ENCODE peak calls at places on chromosome 9, in ten cellular contexts. U is GM23338, D is osteoblast, V is neural progenitor cell, N is HepG2, L is DND-41, Y is A549, Z is PC-3, M is cardiac muscle cell, E is BE2C. T is an unnamed sample.

GRCh38 chr9:109474170-109474569 is 23.9 kb downstream of the PTPN3 start:
- DNase-seq in N (no peak), L (no peak), E (no peak), U (no peak), Z (no peak), D (no peak), Y (no peak), M (no peak), V (no peak), T (no peak)

GRCh38 chr9:72828281-72828731 is 124.5 kb downstream of the ALDH1A1 start:
- DNase-seq in V (peak; percentile 13), Z (peak; percentile 23), U (no peak), L (no peak), N (peak; percentile 90), E (no peak), Y (peak; percentile 44), D (no peak), M (no peak), T (no peak)

GRCh38 chr9:73050887-73051550 is 98.2 kb upstream of the ALDH1A1 start:
- DNase-seq in N (peak; percentile 59), V (peak; percentile 58), M (peak; percentile 3), Z (no peak), Y (peak; percentile 33), U (peak; percentile 59), L (no peak), D (no peak), E (no peak), T (no peak)

GRCh38 chr9:12988259-12988658 is 213.4 kb downstream of the LURAP1L start:
- DNase-seq in Y (no peak), U (no peak), E (no peak), M (no peak), L (no peak), D (no peak), N (no peak), Z (no peak), V (no peak), T (no peak)

GRCh38 chr9:117487555-117488175 is 72.8 kb upstream of the ASTN2 start:
- DNase-seq in L (peak; percentile 72), Z (peak; percentile 40), U (peak; percentile 90), E (peak; percentile 87), Y (peak; percentile 44), V (peak; percentile 88), D (peak; percentile 83), N (peak; percentile 72), M (peak; percentile 84), T (peak; percentile 44)

GRCh38 chr9:17484906-17485305 is 94.0 kb upstream of the SH3GL2 start:
- DNase-seq in V (no peak), Z (no peak), D (no peak), L (no peak), M (no peak), N (no peak), Y (no peak), E (no peak), U (no peak), T (no peak)

GRCh38 chr9:135718616-135719015 is 16.6 kb downstream of the KCNT1 start:
- DNase-seq in Z (peak; percentile 43), Y (peak; percentile 35), V (no peak), D (peak; percentile 99), E (peak; percentile 93), U (no peak), M (no peak), N (peak; percentile 40), L (peak; percentile 18), T (no peak)

GRCh38 chr9:91809581-91810285 is 140.3 kb downstream of the ROR2 start:
- DNase-seq in V (no peak), L (no peak), Z (peak; percentile 4), U (no peak), M (no peak), D (peak; percentile 96), N (no peak), Y (no peak), E (no peak), T (no peak)

GRCh38 chr9:134329886-134330285 is 3.6 kb downstream of the RXRA start:
- DNase-seq in V (no peak), L (no peak), D (peak; percentile 93), Y (no peak), Z (no peak), U (no peak), M (no peak), N (no peak), E (no peak), T (no peak)

GRCh38 chr9:134328841-134329575 is 2.8 kb downstream of the RXRA start:
- DNase-seq in Y (no peak), Z (no peak), D (peak; percentile 97), U (no peak), L (no peak), V (peak; percentile 58), M (peak; percentile 41), E (no peak), N (peak; percentile 73), T (peak; percentile 67)

GRCh38 chr9:134328341-134328840 is 2.1 kb downstream of the RXRA start:
- DNase-seq in L (no peak), M (peak; percentile 38), Z (no peak), E (no peak), N (peak; percentile 89), U (no peak), Y (no peak), D (peak; percentile 96), V (peak; percentile 93), T (no peak)

GRCh38 chr9:134330590-134330989 is 4.3 kb downstream of the RXRA start:
- DNase-seq in N (no peak), Y (no peak), Z (no peak), D (no peak), V (no peak), E (no peak), U (no peak), L (no peak), M (no peak), T (no peak)

DNA sequence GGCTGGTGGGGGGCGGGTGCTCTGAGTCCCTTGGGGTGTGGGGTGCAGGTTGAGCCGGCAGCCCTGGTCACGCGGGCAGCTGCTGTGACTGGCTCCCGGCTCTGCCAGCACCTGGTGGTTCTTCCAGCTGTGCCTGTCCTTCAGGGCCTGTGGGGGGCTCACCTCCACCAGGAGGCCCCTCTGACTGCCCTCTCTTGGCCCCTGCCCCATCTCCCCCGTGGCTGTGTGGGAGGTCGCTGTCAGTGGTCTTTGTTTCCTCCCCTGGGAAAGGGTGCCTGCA is 3.3 kb downstream of the RXRA start:
- DNase-seq in E (no peak), M (no peak), V (no peak), Z (no peak), N (no peak), Y (no peak), D (peak; percentile 90), L (no peak), U (no peak), T (no peak)
- H3K4me3 ChIP-seq in E (no peak overlapping the region), M (no peak overlapping the region), V (no peak overlapping the region), Z (no peak overlapping the region), N (peak overlapping the region; percentile 69), Y (no peak overlapping the region), D (peak overlapping the region; percentile 84), L (no peak overlapping the region), U (no peak overlapping the region), T (peak overlapping the region; percentile 74)

GRCh38 chr9:136882109-136882946 is 4.0 kb upstream of the TRAF2 start:
- DNase-seq in Z (peak; percentile 64), E (no peak), V (no peak), L (peak; percentile 51), D (peak; percentile 99), M (no peak), N (peak; percentile 94), U (no peak), Y (peak; percentile 96), T (no peak)
- TF ChIP-seq CTCF in Z (no peak), E (no peak), V (no peak), L (no peak), D (no peak), M (no peak), N (peak; percentile 5), U (no peak), Y (no peak), T (no peak)

GRCh38 chr9:130839237-130840111 is 4.4 kb downstream of the ABL1 start:
- DNase-seq in D (no peak), U (no peak), Z (no peak), N (no peak), L (no peak), M (no peak), Y (no peak), E (no peak), V (no peak), T (no peak)

GRCh38 chr9:130844028-130844427 is 9.0 kb downstream of the ABL1 start:
- DNase-seq in L (no peak), V (no peak), M (no peak), D (no peak), Z (no peak), U (no peak), N (no peak), E (no peak), Y (no peak), T (no peak)

GRCh38 chr9:130845254-130845653 is 10.2 kb downstream of the ABL1 start:
- DNase-seq in Y (no peak), L (no peak), D (no peak), U (no peak), M (no peak), Z (no peak), E (no peak), N (no peak), V (no peak), T (no peak)

GRCh38 chr9:130843049-130843908 is 8.2 kb downstream of the ABL1 start:
- DNase-seq in E (no peak), Y (no peak), Z (no peak), M (no peak), D (peak; percentile 59), N (no peak), V (no peak), U (no peak), L (no peak), T (no peak)

DNA sequence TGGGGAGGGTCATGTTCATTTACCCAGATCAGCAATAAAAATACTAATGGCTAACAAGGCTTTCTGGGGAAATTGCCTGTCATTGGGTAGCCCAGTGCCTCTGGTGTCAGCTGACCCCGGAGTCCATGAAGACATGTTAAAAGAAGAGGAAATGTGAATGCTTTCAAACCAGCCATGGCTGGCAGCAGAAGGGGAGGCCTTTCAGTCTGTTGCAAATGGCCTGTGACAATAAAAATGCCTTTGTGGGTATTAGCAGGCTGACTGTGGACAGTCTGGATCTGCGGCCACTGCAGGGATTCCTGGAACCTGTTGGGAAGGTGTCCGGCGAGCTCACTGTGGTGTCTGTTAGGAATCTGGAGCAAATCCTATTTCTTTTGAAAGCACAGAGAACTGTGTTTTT is 7.5 kb downstream of the ABL1 start:
- DNase-seq in U (no peak), N (no peak), E (no peak), Z (no peak), L (no peak), D (no peak), V (peak; percentile 47), M (no peak), Y (no peak), T (no peak)
- H3K4me1 ChIP-seq in U (peaks cover 77% of the 10 kb centered on the region), N (peaks cover 47% of the 10 kb centered on the region), E (peaks cover 24% of the 10 kb centered on the region), Z (peaks cover 34% of the 10 kb centered on the region), L (peaks cover 16% of the 10 kb centered on the region), D (peaks cover 82% of the 10 kb centered on the region), V (peaks cover 63% of the 10 kb centered on the region), M (peaks cover 31% of the 10 kb centered on the region), Y (peaks cover 80% of the 10 kb centered on the region), T (peaks cover 22% of the 10 kb centered on the region)

GRCh38 chr9:84338792-84339191 is 1.8 kb downstream of the SLC28A3 start:
- DNase-seq in V (no peak), U (no peak), Y (no peak), M (no peak), N (no peak), L (no peak), D (no peak), E (no peak), Z (no peak), T (no peak)

GRCh38 chr9:84339523-84339922 is 1.0 kb downstream of the SLC28A3 start:
- DNase-seq in D (no peak), Y (no peak), M (peak; percentile 23), Z (no peak), N (no peak), V (no peak), L (no peak), E (no peak), U (no peak), T (no peak)

GRCh38 chr9:84343111-84343521 is 2.6 kb upstream of the SLC28A3 start:
- DNase-seq in V (no peak), U (no peak), Y (no peak), M (peak; percentile 84), D (peak; percentile 43), Z (no peak), N (no peak), E (no peak), L (no peak), T (no peak)

GRCh38 chr9:84339951-84340350 is 607 bp downstream of the SLC28A3 start:
- DNase-seq in D (no peak), N (no peak), V (peak; percentile 41), E (no peak), Z (no peak), M (peak; percentile 40), L (no peak), U (peak; percentile 30), Y (no peak), T (no peak)

GRCh38 chr9:84340535-84340934 is at the start of gene SLC28A3:
- DNase-seq in Z (no peak), N (no peak), D (no peak), U (peak; percentile 5), M (no peak), Y (no peak), L (no peak), E (no peak), V (peak; percentile 11), T (no peak)
- H3K4me3 ChIP-seq in Z (no peak within 1 kb of the TSS), N (no peak within 1 kb of the TSS), D (no peak within 1 kb of the TSS), U (no peak within 1 kb of the TSS), M (no peak within 1 kb of the TSS), Y (no peak within 1 kb of the TSS), L (no peak within 1 kb of the TSS), E (no peak within 1 kb of the TSS), V (no peak within 1 kb of the TSS), T (no peak within 1 kb of the TSS)